ENCODE peak calls at places on chromosomes 6 and 20, in six cellular contexts. Y is NCI-H345, T is LHCN-M2, C is epithelial cell of esophagus, H is KG1, V is MCF 10A. Z is an unnamed sample.

GRCh38 chr20:31566658-31567379 is 38.3 kb upstream of the ID1 start:
- DNase-seq in V (peak; percentile 88), T (no peak), Y (peak; percentile 95), C (peak; percentile 70), H (no peak), Z (no peak)

GRCh38 chr6:33663727-33664449 is 42.8 kb downstream of the ITPR3 start:
- DNase-seq in Y (no peak), H (no peak), V (no peak), T (no peak), C (no peak), Z (no peak)

GRCh38 chr6:143457563-143458359 is 7.2 kb downstream of the PEX3 start:
- DNase-seq in C (peak; percentile 38), Y (no peak), V (peak; percentile 1), T (no peak), H (no peak), Z (peak; percentile 11)

GRCh38 chr6:128803911-128804310 is 79.0 kb upstream of the LAMA2 start:
- DNase-seq in T (peak; percentile 84), Y (no peak), C (no peak), H (no peak), V (peak; percentile 18), Z (peak; percentile 49)

GRCh38 chr6:122007366-122007765 is 392.1 kb upstream of the HSF2 start:
- DNase-seq in C (no peak), T (no peak), V (no peak), H (no peak), Y (no peak), Z (peak; percentile 27)

GRCh38 chr6:16224409-16224808 is 14.0 kb upstream of the GMPR start:
- DNase-seq in Y (no peak), T (no peak), H (no peak), C (no peak), V (no peak), Z (no peak)

GRCh38 chr6:14149053-14149746 is 31.6 kb downstream of the CD83 start:
- DNase-seq in Y (no peak), V (no peak), T (no peak), C (no peak), H (no peak), Z (no peak)

GRCh38 chr20:3815703-3816315 is 4.5 kb upstream of the AP5S1 start:
- DNase-seq in H (no peak), V (no peak), C (no peak), Y (no peak), T (no peak), Z (no peak)

GRCh38 chr20:49859807-49860206 is 47.2 kb downstream of the SLC9A8 start:
- DNase-seq in C (peak; percentile 86), Y (no peak), V (peak; percentile 26), H (no peak), T (no peak), Z (no peak)

GRCh38 chr6:123806561-123806960 is 2.9 kb downstream of the NKAIN2 start:
- DNase-seq in C (no peak), Y (no peak), T (no peak), H (no peak), V (no peak), Z (no peak)

GRCh38 chr20:9172908-9173307 is 104.0 kb downstream of the PLCB4 start:
- DNase-seq in T (peak; percentile 29), Y (no peak), C (peak; percentile 16), H (no peak), V (peak; percentile 18), Z (peak; percentile 19)

GRCh38 chr20:2210646-2211556 is 84.9 kb upstream of the TGM3 start:
- DNase-seq in H (no peak), C (peak; percentile 91), V (peak; percentile 72), T (peak; percentile 54), Y (no peak), Z (peak; percentile 51)

GRCh38 chr6:36334832-36335459 is 1.7 kb downstream of the BNIP5 start:
- DNase-seq in Y (no peak), T (no peak), C (peak; percentile 72), H (no peak), V (no peak), Z (no peak)

GRCh38 chr6:44731485-44732095 is 344.1 kb downstream of the CDC5L start:
- DNase-seq in H (no peak), T (peak; percentile 81), V (no peak), Y (no peak), C (no peak), Z (no peak)

GRCh38 chr6:20575125-20575524 is 40.9 kb downstream of the CDKAL1 start:
- DNase-seq in C (no peak), T (no peak), H (no peak), V (no peak), Y (peak; percentile 13), Z (peak; percentile 84)

GRCh38 chr6:56524891-56525703 is 117.6 kb downstream of the DST start:
- DNase-seq in Y (no peak), C (no peak), H (no peak), T (peak; percentile 81), V (no peak), Z (peak; percentile 96)

GRCh38 chr6:170111816-170112582 is 178.9 kb downstream of the DLL1 start:
- DNase-seq in V (no peak), H (no peak), C (no peak), T (no peak), Y (peak; percentile 11), Z (no peak)

GRCh38 chr20:36728986-36729385 is 16.9 kb downstream of the NDRG3 start:
- DNase-seq in V (peak; percentile 26), Y (no peak), T (no peak), H (no peak), C (peak; percentile 71), Z (no peak)

GRCh38 chr6:159099311-159099710 is 54.5 kb upstream of the TAGAP start:
- DNase-seq in Y (no peak), H (no peak), C (no peak), T (no peak), V (no peak), Z (no peak)

GRCh38 chr6:20173833-20174796 is 38.2 kb downstream of the MBOAT1 start:
- DNase-seq in Y (no peak), T (no peak), C (peak; percentile 64), H (peak; percentile 14), V (no peak), Z (peak; percentile 37)

GRCh38 chr6:53679446-53679933 is 13.9 kb upstream of the KLHL31 start:
- DNase-seq in C (peak; percentile 56), T (peak; percentile 52), Y (no peak), V (peak; percentile 58), H (no peak), Z (peak; percentile 40)

GRCh38 chr20:48202334-48202733 is 417.1 kb upstream of the SULF2 start:
- DNase-seq in V (no peak), H (no peak), Y (no peak), C (no peak), T (no peak), Z (no peak)

GRCh38 chr6:144219056-144219685 is 66.0 kb upstream of the UTRN start:
- DNase-seq in V (peak; percentile 53), C (peak; percentile 62), H (peak; percentile 7), Y (peak; percentile 23), T (peak; percentile 58), Z (peak; percentile 63)

GRCh38 chr20:61954276-61955021 is 111.2 kb downstream of the TAF4 start:
- DNase-seq in Y (peak; percentile 99), H (no peak), T (no peak), C (no peak), V (no peak), Z (no peak)

GRCh38 chr20:61502433-61502832 is 250.4 kb downstream of the CDH4 start:
- DNase-seq in T (peak; percentile 10), H (no peak), Y (no peak), C (no peak), V (no peak), Z (no peak)

GRCh38 chr20:57633945-57634491 is 13.8 kb upstream of the ZBP1 start:
- DNase-seq in V (no peak), H (no peak), C (no peak), Y (no peak), T (no peak), Z (no peak)

GRCh38 chr6:12060780-12061619 is 48.9 kb downstream of the HIVEP1 start:
- DNase-seq in H (no peak), T (no peak), V (no peak), C (peak; percentile 90), Y (no peak), Z (peak; percentile 76)

GRCh38 chr6:48135352-48136084 is 24.5 kb upstream of the PTCHD4 start:
- DNase-seq in T (peak; percentile 88), V (peak; percentile 86), C (peak; percentile 86), H (no peak), Y (no peak), Z (peak; percentile 86)

GRCh38 chr6:38052035-38052434 is 232.5 kb downstream of the ZFAND3 start:
- DNase-seq in C (peak; percentile 65), H (no peak), V (no peak), Y (no peak), T (no peak), Z (no peak)

GRCh38 chr20:35561268-35561667 is 19.4 kb downstream of the ERGIC3 start:
- DNase-seq in C (peak; percentile 33), V (peak; percentile 51), H (no peak), Y (peak; percentile 66), T (peak; percentile 73), Z (peak; percentile 31)

GRCh38 chr6:38432479-38432878 is 207.2 kb downstream of the BTBD9 start:
- DNase-seq in T (peak; percentile 29), H (no peak), C (peak; percentile 55), Y (no peak), V (peak; percentile 39), Z (no peak)

GRCh38 chr6:108622601-108623335 is 62.1 kb downstream of the FOXO3 start:
- DNase-seq in T (peak; percentile 86), V (peak; percentile 77), H (no peak), C (peak; percentile 87), Y (no peak), Z (peak; percentile 94)

GRCh38 chr6:163490826-163491577 is 76.5 kb downstream of the QKI start:
- DNase-seq in C (peak; percentile 75), Y (no peak), T (peak; percentile 65), H (no peak), V (peak; percentile 47), Z (peak; percentile 81)

GRCh38 chr6:5290097-5290496 is 28.8 kb downstream of the FARS2 start:
- DNase-seq in H (no peak), T (no peak), Y (no peak), V (no peak), C (no peak), Z (no peak)

GRCh38 chr20:23420943-23421925 is at the start of gene NAPB:
- DNase-seq in Y (peak; percentile 98), C (peak; percentile 94), V (peak; percentile 92), H (peak; percentile 86), T (peak; percentile 88), Z (peak; percentile 92)

GRCh38 chr6:137218917-137219663 is at the start of gene IFNGR1:
- DNase-seq in V (peak; percentile 96), C (peak; percentile 95), Y (peak; percentile 92), H (peak; percentile 71), T (peak; percentile 81), Z (peak; percentile 93)

Z was measured in fibroblast of villous mesenchyme.